ENCODE peak calls at places on chromosomes 5 and 9, in seven cellular contexts. L, Y, N, P, F, H and B are unnamed samples.

GRCh38 chr9:13279284-13280162 is at the start of gene MPDZ:
- DNase-seq in L (no peak), Y (no peak), N (peak), P (no peak), F (peak), H (peak), B (peak)

GRCh38 chr5:172150514-172151425 is 37.3 kb downstream of the STK10 start:
- DNase-seq in L (peak), Y (no peak), N (no peak), P (no peak), F (no peak), H (no peak), B (no peak)

GRCh38 chr9:130343445-130343918 is 77.9 kb downstream of the HMCN2 start:
- DNase-seq in L (no peak), Y (no peak), N (no peak), P (peak), F (no peak), H (peak), B (no peak)

GRCh38 chr9:87118594-87118993 is 171.3 kb upstream of the GAS1 start:
- DNase-seq in L (no peak), Y (no peak), N (no peak), P (no peak), F (no peak), H (no peak), B (no peak)

GRCh38 chr9:78239506-78239905 is 3.6 kb downstream of the CEP78 start:
- DNase-seq in L (no peak), Y (no peak), N (no peak), P (no peak), F (peak), H (no peak), B (no peak)

GRCh38 chr5:179113945-179114641 is 53.9 kb downstream of the ZNF354C start:
- DNase-seq in L (no peak), Y (no peak), N (no peak), P (no peak), F (no peak), H (no peak), B (no peak)

GRCh38 chr5:133323464-133323863 is 271.7 kb downstream of the HSPA4 start:
- DNase-seq in L (no peak), Y (no peak), N (no peak), P (no peak), F (no peak), H (no peak), B (no peak)

GRCh38 chr9:108953983-108954574 is 19.9 kb downstream of the ABITRAM start:
- DNase-seq in L (peak), Y (no peak), N (no peak), P (no peak), F (peak), H (no peak), B (no peak)